ENCODE peak calls at places on chromosomes 2 and 18, in seven cellular contexts. I is neural progenitor cell, Y is H7, V is tibial nerve, N is OCI-LY7, H is stomach, X is right lobe of liver. E is an unnamed sample.

GRCh38 chr18:50944245-50944917 is 23.5 kb upstream of the ELAC1 start:
- DNase-seq in I (no peak), Y (no peak), V (no peak), N (no peak), H (no peak), X (no peak), E (no peak)

GRCh38 chr2:205453200-205453599 is 229.1 kb upstream of the NRP2 start:
- DNase-seq in I (no peak), Y (no peak), V (no peak), N (no peak), H (no peak), X (no peak), E (no peak)

GRCh38 chr2:127622561-127623387 is 23.2 kb upstream of the GPR17 start:
- DNase-seq in I (no peak), Y (peak; percentile 56), V (peak; percentile 5), N (no peak), H (no peak), X (no peak), E (no peak)

GRCh38 chr2:134628453-134628852 is 90.3 kb downstream of the TMEM163 start:
- DNase-seq in I (no peak), Y (no peak), V (no peak), N (no peak), H (no peak), X (no peak), E (no peak)

GRCh38 chr2:186771395-186771794 is 77.5 kb downstream of the FAM171B start:
- DNase-seq in I (peak; percentile 18), Y (no peak), V (no peak), N (no peak), H (no peak), X (no peak), E (no peak)

GRCh38 chr2:195296490-195296889 is 360.5 kb upstream of the SLC39A10 start:
- DNase-seq in I (no peak), Y (no peak), V (no peak), N (no peak), H (no peak), X (no peak), E (no peak)

GRCh38 chr18:75407468-75408437 is 19.8 kb downstream of the SMIM21 start:
- DNase-seq in I (peak; percentile 91), Y (peak; percentile 71), V (no peak), N (no peak), H (no peak), X (no peak), E (no peak)

GRCh38 chr18:3057526-3057925 is 44.6 kb upstream of the LPIN2 start:
- DNase-seq in I (no peak), Y (no peak), V (no peak), N (no peak), H (no peak), X (no peak), E (no peak)

GRCh38 chr2:71711470-71711857 is 258.1 kb downstream of the DYSF start:
- DNase-seq in I (no peak), Y (no peak), V (peak; percentile 34), N (no peak), H (no peak), X (no peak), E (no peak)

GRCh38 chr2:53403836-53404413 is 363.7 kb upstream of the CHAC2 start:
- DNase-seq in I (no peak), Y (no peak), V (no peak), N (no peak), H (no peak), X (no peak), E (no peak)

GRCh38 chr2:55063713-55064323 is 13.6 kb upstream of the RTN4 start:
- DNase-seq in I (no peak), Y (no peak), V (no peak), N (peak; percentile 22), H (no peak), X (no peak), E (no peak)

GRCh38 chr2:69936913-69937312 is 22.0 kb downstream of the MXD1 start:
- DNase-seq in I (no peak), Y (no peak), V (no peak), N (no peak), H (no peak), X (no peak), E (no peak)
- H3K36me3 ChIP-seq in I (no peaks in the 10 kb centered on the region), Y (no peaks in the 10 kb centered on the region), V (peaks cover 18% of the 10 kb centered on the region), N (no peaks in the 10 kb centered on the region), H (peaks cover 70% of the 10 kb centered on the region), X (peaks cover 19% of the 10 kb centered on the region), E (peaks cover 65% of the 10 kb centered on the region)

GRCh38 chr2:197071790-197072436 is 145.4 kb upstream of the PGAP1 start:
- DNase-seq in I (no peak), Y (no peak), V (no peak), N (no peak), H (no peak), X (no peak), E (no peak)

GRCh38 chr2:197072533-197072932 is 146.0 kb upstream of the PGAP1 start:
- DNase-seq in I (no peak), Y (no peak), V (no peak), N (no peak), H (no peak), X (no peak), E (no peak)

GRCh38 chr2:197073270-197073669 is 146.8 kb upstream of the PGAP1 start:
- DNase-seq in I (no peak), Y (no peak), V (no peak), N (no peak), H (no peak), X (no peak), E (no peak)

GRCh38 chr2:197075286-197075685 is 148.8 kb upstream of the PGAP1 start:
- DNase-seq in I (no peak), Y (no peak), V (no peak), N (no peak), H (no peak), X (no peak), E (no peak)

GRCh38 chr2:197073701-197074433 is 147.4 kb upstream of the PGAP1 start:
- DNase-seq in I (peak; percentile 34), Y (no peak), V (peak; percentile 79), N (peak; percentile 14), H (peak; percentile 35), X (peak; percentile 36), E (no peak)
- H3K36me3 ChIP-seq in I (no peaks in the 10 kb centered on the region), Y (no peaks in the 10 kb centered on the region), V (no peaks in the 10 kb centered on the region), N (peaks cover 48% of the 10 kb centered on the region), H (peaks cover 20% of the 10 kb centered on the region), X (no peaks in the 10 kb centered on the region), E (peaks cover 76% of the 10 kb centered on the region)

GRCh38 chr2:26235089-26235488 is 9.3 kb downstream of the HADHA start:
- DNase-seq in I (no peak), Y (no peak), V (no peak), N (no peak), H (no peak), X (no peak), E (no peak)
- H3K36me3 ChIP-seq in I (no peaks in the 10 kb centered on the region), Y (peaks cover 29% of the 10 kb centered on the region), V (peaks cover 27% of the 10 kb centered on the region), N (peaks cover 97% of the 10 kb centered on the region), H (peaks cover 93% of the 10 kb centered on the region), X (peaks cover 66% of the 10 kb centered on the region), E (peaks cover 72% of the 10 kb centered on the region)

GRCh38 chr2:169803480-169803879 is 4.8 kb downstream of the SSB start:
- DNase-seq in I (no peak), Y (no peak), V (no peak), N (no peak), H (no peak), X (no peak), E (no peak)

GRCh38 chr2:169808211-169808610 is 9.5 kb downstream of the SSB start:
- DNase-seq in I (no peak), Y (no peak), V (no peak), N (no peak), H (no peak), X (no peak), E (no peak)

GRCh38 chr2:169806586-169806985 is 7.9 kb downstream of the SSB start:
- DNase-seq in I (no peak), Y (no peak), V (no peak), N (no peak), H (no peak), X (no peak), E (no peak)
- H3K36me3 ChIP-seq in I (peaks cover 62% of the 10 kb centered on the region), Y (peaks cover 24% of the 10 kb centered on the region), V (peaks cover 18% of the 10 kb centered on the region), N (peaks cover 95% of the 10 kb centered on the region), H (peaks cover 91% of the 10 kb centered on the region), X (peaks cover 47% of the 10 kb centered on the region), E (peaks cover 83% of the 10 kb centered on the region)

GRCh38 chr2:235303499-235304291 is 190.1 kb upstream of the AGAP1 start:
- DNase-seq in I (peak; percentile 20), Y (peak; percentile 54), V (no peak), N (no peak), H (no peak), X (no peak), E (no peak)

GRCh38 chr2:235305678-235306077 is 188.2 kb upstream of the AGAP1 start:
- DNase-seq in I (no peak), Y (no peak), V (no peak), N (no peak), H (no peak), X (no peak), E (no peak)

GRCh38 chr2:235302263-235302662 is 191.6 kb upstream of the AGAP1 start:
- DNase-seq in I (no peak), Y (no peak), V (no peak), N (no peak), H (no peak), X (no peak), E (no peak)

GRCh38 chr2:235300368-235301201 is 193.3 kb upstream of the AGAP1 start:
- DNase-seq in I (no peak), Y (no peak), V (no peak), N (no peak), H (no peak), X (no peak), E (no peak)

DNA sequence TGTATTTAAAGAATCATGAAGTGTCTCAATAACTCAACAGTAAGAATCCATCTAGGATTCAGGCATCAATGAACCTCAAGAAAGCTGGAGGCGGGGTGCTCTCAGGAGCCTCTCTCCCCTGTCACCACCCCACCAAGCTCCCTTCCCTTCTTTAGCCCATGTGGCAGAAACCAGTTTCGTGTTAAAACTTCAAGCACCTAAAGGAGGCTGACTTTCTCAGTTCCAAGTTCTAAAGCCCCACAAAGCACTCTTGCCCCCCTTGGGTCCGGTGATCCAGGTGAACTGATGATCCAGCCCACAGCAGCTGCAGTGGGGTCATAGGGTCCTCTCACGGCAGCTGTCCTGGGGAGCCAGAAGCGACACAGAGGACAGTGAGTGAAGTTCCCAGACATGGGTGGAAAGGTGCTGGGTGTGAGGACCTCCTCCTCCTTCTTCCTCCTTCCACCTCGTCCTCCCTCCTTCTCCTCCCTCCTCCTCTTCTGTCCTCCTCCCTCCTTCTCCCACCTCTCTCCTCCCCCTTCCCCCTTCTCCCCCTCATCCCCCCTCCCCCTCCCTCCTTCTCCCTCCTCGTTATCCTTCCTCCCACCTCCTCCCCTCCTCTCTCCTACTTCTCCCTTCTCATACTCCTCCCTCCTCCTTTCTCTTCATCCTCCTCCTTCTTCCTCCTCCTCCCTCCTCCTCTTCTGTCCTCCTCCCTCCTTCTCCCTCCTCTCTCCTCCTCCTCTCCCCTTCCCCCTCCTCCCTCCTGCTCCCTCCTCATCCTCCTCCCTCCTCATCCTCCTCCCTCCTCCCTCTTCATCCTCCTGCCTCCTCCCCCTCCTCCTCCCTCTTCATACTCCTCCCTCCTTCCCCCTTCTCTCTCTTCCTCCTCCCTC is 192.4 kb upstream of the AGAP1 start:
- DNase-seq in I (no peak), Y (no peak), V (no peak), N (no peak), H (no peak), X (no peak), E (no peak)
- H3K36me3 ChIP-seq in I (no peaks in the 10 kb centered on the region), Y (no peaks in the 10 kb centered on the region), V (no peaks in the 10 kb centered on the region), N (no peaks in the 10 kb centered on the region), H (no peaks in the 10 kb centered on the region), X (no peaks in the 10 kb centered on the region), E (no peaks in the 10 kb centered on the region)

DNA sequence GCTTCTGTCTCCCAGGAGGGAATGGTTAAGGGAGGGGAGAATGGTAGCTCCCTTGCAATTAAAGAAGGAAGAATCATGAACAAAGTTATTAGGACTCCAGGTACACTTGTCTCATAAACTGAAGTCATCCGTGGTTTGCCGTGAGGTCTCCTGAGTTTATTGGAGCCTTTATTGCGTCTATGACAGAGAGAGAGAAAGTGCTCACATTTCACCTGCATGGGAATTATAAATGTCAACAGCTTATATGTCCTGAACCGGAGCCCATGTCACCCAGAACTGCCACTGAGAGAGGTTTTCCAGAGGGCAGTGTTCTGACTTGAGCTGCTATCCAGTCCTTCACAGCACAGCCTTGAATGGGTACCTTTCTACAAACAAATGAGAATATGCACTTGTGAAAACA is 104.3 kb downstream of the STPG4 start:
- DNase-seq in I (no peak), Y (no peak), V (no peak), N (no peak), H (no peak), X (no peak), E (no peak)
- H3K36me3 ChIP-seq in I (no peaks in the 10 kb centered on the region), Y (peaks cover 2% of the 10 kb centered on the region), V (peaks cover 11% of the 10 kb centered on the region), N (peaks cover 93% of the 10 kb centered on the region), H (peaks cover 77% of the 10 kb centered on the region), X (no peaks in the 10 kb centered on the region), E (peaks cover 81% of the 10 kb centered on the region)

E was measured in CD4-positive, CD25-positive, alpha-beta regulatory T cell.